ENCODE peak calls at places on chromosomes 13 and 19, in eight cellular contexts. Y is colonic mucosa; K is adipocyte; R is brain microvascular endothelial cell; J is A549; H is adrenal gland; Z is CD4-positive, alpha-beta memory T cell; V is foreskin fibroblast. E is an unnamed sample.

GRCh38 chr13:112506046-112506445 is 81.9 kb downstream of the TUBGCP3 start:
- DNase-seq in Y (no peak), K (no peak), R (no peak), J (no peak), H (no peak), Z (no peak), V (no peak), E (no peak)

GRCh38 chr19:6021878-6022569 is 44.1 kb upstream of the RANBP3 start:
- DNase-seq in Y (peak), K (peak), R (peak), J (peak), H (peak), Z (peak), V (peak), E (peak)

GRCh38 chr13:92804926-92805325 is 421.7 kb upstream of the GPC6 start:
- DNase-seq in Y (no peak), K (no peak), R (no peak), J (no peak), H (no peak), Z (no peak), V (no peak), E (no peak)

GRCh38 chr19:679418-680286 is 3.5 kb downstream of the FSTL3 start:
- DNase-seq in Y (peak), K (peak), R (no peak), J (peak), H (peak), Z (peak), V (peak), E (peak)

GRCh38 chr19:1364070-1364719 is 19.5 kb upstream of the NDUFS7 start:
- DNase-seq in Y (no peak), K (no peak), R (no peak), J (no peak), H (no peak), Z (no peak), V (no peak), E (no peak)

GRCh38 chr19:19615086-19615485 is 3.4 kb downstream of the PBX4 start:
- DNase-seq in Y (no peak), K (no peak), R (no peak), J (peak), H (no peak), Z (no peak), V (peak), E (no peak)

GRCh38 chr13:111909501-111909900 is 157.4 kb upstream of the SOX1 start:
- DNase-seq in Y (no peak), K (no peak), R (no peak), J (no peak), H (peak), Z (no peak), V (no peak), E (no peak)

GRCh38 chr19:7789447-7789846 is 26.4 kb downstream of the CLEC4M start:
- DNase-seq in Y (peak), K (no peak), R (no peak), J (no peak), H (no peak), Z (no peak), V (no peak), E (no peak)

GRCh38 chr19:35987571-35987896 is 7.5 kb upstream of the SDHAF1 start:
- DNase-seq in Y (no peak), K (no peak), R (no peak), J (no peak), H (no peak), Z (no peak), V (no peak), E (no peak)

GRCh38 chr19:12156254-12157058 is at the start of gene ZNF625:
- DNase-seq in Y (peak), K (peak), R (peak), J (no peak), H (peak), Z (no peak), V (peak), E (peak)

GRCh38 chr13:57311009-57311586 is 144.1 kb downstream of the PRR20E start:
- DNase-seq in Y (no peak), K (no peak), R (no peak), J (no peak), H (no peak), Z (no peak), V (no peak), E (no peak)

GRCh38 chr19:13962738-13963602 is 10.7 kb downstream of the DCAF15 start:
- DNase-seq in Y (no peak), K (peak), R (no peak), J (no peak), H (no peak), Z (no peak), V (no peak), E (no peak)

GRCh38 chr13:19618925-19619324 is 14.5 kb upstream of the MPHOSPH8 start:
- DNase-seq in Y (peak), K (peak), R (peak), J (peak), H (no peak), Z (peak), V (peak), E (no peak)

GRCh38 chr19:13965377-13965896 is 13.1 kb downstream of the DCAF15 start:
- DNase-seq in Y (no peak), K (no peak), R (no peak), J (no peak), H (no peak), Z (no peak), V (no peak), E (no peak)

GRCh38 chr13:90420683-90421082 is 926.8 kb upstream of the MIR17HG start:
- DNase-seq in Y (no peak), K (peak), R (no peak), J (no peak), H (no peak), Z (no peak), V (no peak), E (no peak)

GRCh38 chr13:99320693-99321481 is 13.7 kb upstream of the GPR183 start:
- DNase-seq in Y (no peak), K (peak), R (peak), J (peak), H (no peak), Z (peak), V (peak), E (peak)

GRCh38 chr19:35740423-35741215 is 1.6 kb downstream of the IGFLR1 start:
- DNase-seq in Y (peak), K (peak), R (peak), J (peak), H (peak), Z (peak), V (peak), E (peak)

GRCh38 chr13:68190826-68191225 is 960.7 kb upstream of the PCDH9 start:
- DNase-seq in Y (no peak), K (peak), R (peak), J (peak), H (no peak), Z (no peak), V (no peak), E (peak)

GRCh38 chr13:99626461-99627082 is 125.3 kb downstream of the TM9SF2 start:
- DNase-seq in Y (no peak), K (peak), R (peak), J (no peak), H (peak), Z (no peak), V (peak), E (peak)

GRCh38 chr19:39407644-39408391 is 1.2 kb downstream of the ZFP36 start:
- DNase-seq in Y (peak), K (peak), R (no peak), J (peak), H (peak), Z (no peak), V (peak), E (no peak)

GRCh38 chr13:22793598-22794134 is 387.1 kb upstream of the SGCG start:
- DNase-seq in Y (no peak), K (no peak), R (peak), J (peak), H (no peak), Z (no peak), V (no peak), E (no peak)

GRCh38 chr19:1259873-1260748 is 9.0 kb upstream of the CIRBP start:
- DNase-seq in Y (peak), K (no peak), R (no peak), J (peak), H (no peak), Z (peak), V (no peak), E (no peak)

GRCh38 chr13:66224644-66225043 is 1005.5 kb downstream of the PCDH9 start:
- DNase-seq in Y (no peak), K (no peak), R (no peak), J (no peak), H (no peak), Z (no peak), V (no peak), E (no peak)

GRCh38 chr13:45331981-45332830 is 8.8 kb downstream of the TPT1 start:
- DNase-seq in Y (no peak), K (peak), R (peak), J (peak), H (peak), Z (no peak), V (peak), E (peak)

GRCh38 chr13:30142502-30143211 is 164.7 kb downstream of the KATNAL1 start:
- DNase-seq in Y (no peak), K (peak), R (peak), J (peak), H (peak), Z (peak), V (peak), E (peak)

GRCh38 chr13:28636078-28636477 is 22.9 kb upstream of the POMP start:
- DNase-seq in Y (no peak), K (peak), R (no peak), J (no peak), H (no peak), Z (no peak), V (peak), E (no peak)

GRCh38 chr19:2186071-2186846 is 22.5 kb downstream of the DOT1L start:
- DNase-seq in Y (peak), K (peak), R (peak), J (no peak), H (peak), Z (no peak), V (peak), E (peak)

GRCh38 chr19:42111384-42111783 is 20.9 kb downstream of the POU2F2 start:
- DNase-seq in Y (no peak), K (no peak), R (peak), J (no peak), H (no peak), Z (no peak), V (peak), E (peak)

GRCh38 chr13:27770809-27771208 is 21.5 kb upstream of the GSX1 start:
- DNase-seq in Y (peak), K (no peak), R (peak), J (peak), H (no peak), Z (no peak), V (no peak), E (no peak)

GRCh38 chr13:52786747-52787146 is 47.1 kb upstream of the CNMD start:
- DNase-seq in Y (no peak), K (no peak), R (no peak), J (no peak), H (no peak), Z (no peak), V (no peak), E (no peak)

GRCh38 chr13:39038569-39038898 is 278 bp downstream of the NHLRC3 start:
- DNase-seq in Y (peak), K (peak), R (no peak), J (peak), H (no peak), Z (no peak), V (no peak), E (no peak)

GRCh38 chr13:66618702-66619101 is 611.4 kb downstream of the PCDH9 start:
- DNase-seq in Y (no peak), K (peak), R (no peak), J (peak), H (no peak), Z (no peak), V (peak), E (peak)

GRCh38 chr13:110716235-110716505 is 2.7 kb downstream of the ING1 start:
- DNase-seq in Y (peak), K (peak), R (peak), J (peak), H (no peak), Z (no peak), V (peak), E (no peak)

GRCh38 chr13:112783135-112783945 is 93.5 kb downstream of the ATP11A start:
- DNase-seq in Y (no peak), K (no peak), R (peak), J (no peak), H (no peak), Z (no peak), V (peak), E (peak)

GRCh38 chr19:1146858-1147780 is 26.9 kb downstream of the SBNO2 start:
- DNase-seq in Y (no peak), K (no peak), R (no peak), J (no peak), H (no peak), Z (no peak), V (no peak), E (no peak)

GRCh38 chr19:29285878-29286277 is 72.9 kb upstream of the UQCRFS1 start:
- DNase-seq in Y (no peak), K (no peak), R (no peak), J (peak), H (no peak), Z (no peak), V (no peak), E (no peak)

GRCh38 chr13:62125451-62125850 is 709.8 kb upstream of the PCDH20 start:
- DNase-seq in Y (no peak), K (no peak), R (no peak), J (no peak), H (no peak), Z (no peak), V (no peak), E (no peak)
- H3K4me3 ChIP-seq in Y (no peak), K (no peak), R (no peak), J (no peak), H (no peak), Z (no peak), V (no peak), E (no peak)

GRCh38 chr13:46894534-46894906 is 2.3 kb downstream of the HTR2A start:
- DNase-seq in Y (no peak), K (no peak), R (no peak), J (no peak), H (no peak), Z (no peak), V (no peak), E (no peak)
- H3K4me3 ChIP-seq in Y (peak), K (peak), R (peak), J (peak), H (no peak), Z (no peak), V (peak), E (peak)

GRCh38 chr13:60268203-60268555 is 104.5 kb upstream of the DIAPH3 start:
- DNase-seq in Y (no peak), K (no peak), R (no peak), J (no peak), H (no peak), Z (no peak), V (no peak), E (no peak)
- H3K4me3 ChIP-seq in Y (peak), K (peak), R (peak), J (peak), H (no peak), Z (peak), V (peak), E (peak)

GRCh38 chr19:48633148-48634035 is 3.8 kb downstream of the DBP start:
- DNase-seq in Y (peak), K (no peak), R (no peak), J (no peak), H (peak), Z (no peak), V (no peak), E (no peak)
- H3K4me3 ChIP-seq in Y (no peak), K (peak), R (no peak), J (no peak), H (peak), Z (no peak), V (no peak), E (no peak)

GRCh38 chr19:15457701-15458484 is 6.5 kb downstream of the RASAL3 start:
- DNase-seq in Y (no peak), K (no peak), R (no peak), J (no peak), H (no peak), Z (no peak), V (no peak), E (no peak)
- H3K4me3 ChIP-seq in Y (no peak), K (no peak), R (no peak), J (peak), H (no peak), Z (no peak), V (no peak), E (no peak)

DNA sequence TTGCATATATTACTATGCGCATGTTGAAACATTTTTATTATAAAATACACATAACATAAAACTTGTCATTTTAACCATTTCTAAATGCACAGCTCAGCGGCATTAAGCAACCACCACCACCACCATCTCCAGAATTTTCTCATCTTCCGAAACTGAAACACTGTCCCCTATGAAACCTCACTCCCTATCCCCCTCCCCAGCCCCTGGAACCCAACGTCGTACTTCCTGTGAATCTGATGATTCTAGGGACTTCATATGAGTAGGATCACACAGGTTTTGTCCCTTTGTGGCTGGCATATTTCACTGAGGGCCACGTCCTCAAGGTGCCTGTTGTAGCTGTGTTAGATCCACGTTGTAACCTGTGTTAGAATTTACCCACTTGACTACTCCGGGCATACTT is 716 bp upstream of the MAP2K2 start:
- DNase-seq in Y (no peak), K (no peak), R (no peak), J (no peak), H (no peak), Z (no peak), V (no peak), E (no peak)
- H3K4me3 ChIP-seq in Y (no peak), K (peak), R (peak), J (peak), H (peak), Z (no peak), V (peak), E (peak)

DNA sequence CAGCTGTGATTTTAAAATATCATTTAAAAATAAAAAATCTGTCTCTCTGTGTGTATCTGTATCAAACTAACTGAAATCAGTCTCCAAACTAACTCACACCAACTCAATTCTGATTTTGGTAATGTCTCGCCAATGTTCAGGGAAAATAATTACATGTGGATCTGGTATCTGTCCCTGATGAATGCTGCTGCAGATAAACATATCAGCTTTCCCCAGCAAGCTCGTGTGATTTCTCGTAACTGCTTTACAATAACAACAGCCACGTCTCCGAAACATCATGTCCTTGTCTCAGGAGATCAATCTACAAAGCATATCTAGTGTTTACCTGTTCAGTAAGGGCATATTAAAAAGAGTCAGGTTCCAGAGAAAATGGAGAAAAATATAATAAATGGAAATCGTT is 129.0 kb downstream of the IRS2 start:
- DNase-seq in Y (no peak), K (no peak), R (no peak), J (no peak), H (no peak), Z (no peak), V (no peak), E (no peak)
- H3K4me3 ChIP-seq in Y (no peak), K (no peak), R (no peak), J (no peak), H (no peak), Z (no peak), V (no peak), E (no peak)

GRCh38 chr19:17445526-17446165 is 2.8 kb downstream of the TMEM221 start:
- DNase-seq in Y (no peak), K (no peak), R (no peak), J (no peak), H (no peak), Z (no peak), V (no peak), E (no peak)

GRCh38 chr19:17448190-17448967 is at the start of gene TMEM221:
- DNase-seq in Y (peak), K (peak), R (no peak), J (peak), H (peak), Z (peak), V (no peak), E (no peak)

GRCh38 chr19:17450264-17451075 is 2.0 kb upstream of the TMEM221 start:
- DNase-seq in Y (no peak), K (no peak), R (no peak), J (peak), H (no peak), Z (no peak), V (no peak), E (no peak)

GRCh38 chr19:17451820-17452219 is 3.4 kb upstream of the TMEM221 start:
- DNase-seq in Y (no peak), K (no peak), R (no peak), J (no peak), H (no peak), Z (no peak), V (no peak), E (no peak)

GRCh38 chr19:17447704-17448189 is 721 bp downstream of the TMEM221 start:
- DNase-seq in Y (no peak), K (no peak), R (no peak), J (no peak), H (no peak), Z (no peak), V (no peak), E (no peak)
- H3K4me3 ChIP-seq in Y (peak), K (no peak), R (no peak), J (peak), H (peak), Z (no peak), V (no peak), E (peak)

GRCh38 chr19:10936661-10937084 is 8.1 kb downstream of the TIMM29 start:
- DNase-seq in Y (peak), K (peak), R (peak), J (peak), H (peak), Z (peak), V (peak), E (peak)
- H3K4me3 ChIP-seq in Y (no peak), K (no peak), R (no peak), J (no peak), H (no peak), Z (no peak), V (no peak), E (peak)

DNA sequence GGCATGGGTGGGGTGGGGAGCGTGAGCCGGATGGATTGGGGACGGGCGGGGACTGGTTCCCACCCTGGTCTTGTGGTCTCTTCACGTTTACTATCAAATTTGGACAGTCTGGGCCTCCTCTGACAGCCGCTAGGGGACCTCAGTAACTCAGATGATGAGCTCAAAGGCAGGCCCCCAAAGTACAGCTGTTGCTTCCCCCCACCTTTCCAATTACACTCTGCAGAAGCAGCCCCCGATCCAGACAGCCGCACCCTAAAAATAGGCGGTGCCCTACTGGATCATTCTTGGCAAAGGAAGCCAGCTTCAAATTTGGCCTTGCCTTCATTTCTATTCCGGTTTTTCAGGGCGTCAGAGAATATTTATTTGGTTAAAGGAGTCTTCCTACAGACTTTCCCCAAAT is 1.9 kb upstream of the FOXO1 start:
- DNase-seq in Y (peak), K (peak), R (no peak), J (peak), H (no peak), Z (no peak), V (no peak), E (no peak)
- H3K4me3 ChIP-seq in Y (no peak), K (peak), R (no peak), J (no peak), H (no peak), Z (no peak), V (no peak), E (no peak)